ENCODE peak calls at places on chromosomes 11 and 22, in five cellular contexts. L is stimulated activated naive CD4-positive, alpha-beta T cell; F is stimulated activated CD4-positive, alpha-beta T cell treated with anti-CD3 and anti-CD28 coated beads, TNF-alpha, amount 100 ng/mL, for 24 hours; G is non-pigmented ciliary epithelial cell; M is NCI-H460. T is an unnamed sample.

GRCh38 chr11:9662273-9662672 is 1.6 kb upstream of the SWAP70 start:
- DNase-seq in L (no peak), F (no peak), G (no peak), M (no peak), T (no peak)

GRCh38 chr11:11074686-11075370 is 217.0 kb upstream of the ZBED5 start:
- DNase-seq in L (no peak), F (no peak), G (no peak), M (no peak), T (no peak)

GRCh38 chr11:28110108-28110838 is 2.1 kb downstream of the METTL15 start:
- DNase-seq in L (peak), F (peak), G (no peak), M (peak), T (peak)

GRCh38 chr11:6876325-6876724 is at the start of gene OR10A4:
- DNase-seq in L (no peak), F (no peak), G (no peak), M (no peak), T (no peak)

GRCh38 chr11:119702261-119702591 is 26.8 kb downstream of the NECTIN1 start:
- DNase-seq in L (no peak), F (no peak), G (no peak), M (no peak), T (no peak)

GRCh38 chr22:49954991-49955580 is 5.5 kb upstream of the PIM3 start:
- DNase-seq in L (no peak), F (no peak), G (no peak), M (no peak), T (no peak)

GRCh38 chr11:119592642-119593041 is 136.4 kb downstream of the NECTIN1 start:
- DNase-seq in L (no peak), F (no peak), G (no peak), M (no peak), T (no peak)

GRCh38 chr22:47154621-47155081 is 392.2 kb downstream of the TBC1D22A start:
- DNase-seq in L (no peak), F (no peak), G (no peak), M (no peak), T (peak)

GRCh38 chr22:20010307-20011122 is 6.1 kb downstream of the ARVCF start:
- DNase-seq in L (no peak), F (no peak), G (no peak), M (no peak), T (no peak)

GRCh38 chr11:36056160-36056751 is 112.4 kb downstream of the LDLRAD3 start:
- DNase-seq in L (no peak), F (no peak), G (no peak), M (peak), T (no peak)

GRCh38 chr11:31412946-31413345 is 43.3 kb downstream of the DNAJC24 start:
- DNase-seq in L (no peak), F (no peak), G (no peak), M (no peak), T (peak)

GRCh38 chr22:36571991-36572390 is 43.0 kb upstream of the EIF3D start:
- DNase-seq in L (no peak), F (no peak), G (no peak), M (no peak), T (no peak)

GRCh38 chr22:47284822-47285221 is 522.4 kb downstream of the TBC1D22A start:
- DNase-seq in L (no peak), F (no peak), G (no peak), M (no peak), T (no peak)

GRCh38 chr11:3840289-3840869 is 380 bp downstream of the RHOG start:
- DNase-seq in L (peak), F (no peak), G (no peak), M (no peak), T (no peak)

GRCh38 chr11:125448136-125448535 is 47.9 kb downstream of the FEZ1 start:
- DNase-seq in L (no peak), F (no peak), G (no peak), M (no peak), T (peak)

GRCh38 chr22:45972091-45972867 is 4.7 kb downstream of the WNT7B start:
- DNase-seq in L (no peak), F (no peak), G (no peak), M (no peak), T (no peak)

GRCh38 chr11:3000032-3000961 is 8.2 kb upstream of the NAP1L4 start:
- DNase-seq in L (no peak), F (no peak), G (no peak), M (no peak), T (peak)

GRCh38 chr11:117585631-117586030 is 211.4 kb downstream of the DSCAML1 start:
- DNase-seq in L (no peak), F (no peak), G (no peak), M (no peak), T (no peak)

GRCh38 chr22:35043932-35044319 is 22.0 kb upstream of the ISX start:
- DNase-seq in L (no peak), F (no peak), G (no peak), M (no peak), T (no peak)

GRCh38 chr11:109547356-109548027 is 125.5 kb downstream of the C11orf87 start:
- DNase-seq in L (no peak), F (no peak), G (peak), M (peak), T (peak)

GRCh38 chr22:36221799-36222751 is 17.3 kb downstream of the APOL2 start:
- DNase-seq in L (peak), F (no peak), G (no peak), M (peak), T (no peak)

GRCh38 chr11:72758304-72758689 is 6.1 kb upstream of the ARAP1 start:
- DNase-seq in L (no peak), F (no peak), G (peak), M (no peak), T (peak)

GRCh38 chr11:124839051-124839971 is 25.9 kb upstream of the ROBO3 start:
- DNase-seq in L (no peak), F (no peak), G (no peak), M (no peak), T (no peak)

GRCh38 chr11:31323145-31323544 is 46.4 kb downstream of the DCDC1 start:
- DNase-seq in L (no peak), F (no peak), G (no peak), M (no peak), T (no peak)

GRCh38 chr11:67615455-67616430 is 9.0 kb downstream of the NDUFV1 start:
- DNase-seq in L (peak), F (no peak), G (no peak), M (peak), T (no peak)

GRCh38 chr11:69166186-69167115 is 10.7 kb downstream of the SMIM38 start:
- DNase-seq in L (no peak), F (peak), G (peak), M (peak), T (peak)

GRCh38 chr11:122748968-122749687 is 89.2 kb upstream of the CRTAM start:
- DNase-seq in L (no peak), F (peak), G (peak), M (no peak), T (peak)

GRCh38 chr22:46087816-46088277 is 62.5 kb upstream of the PPARA start:
- DNase-seq in L (no peak), F (no peak), G (no peak), M (no peak), T (peak)

GRCh38 chr11:130475426-130476053 is 27.1 kb downstream of the ADAMTS15 start:
- DNase-seq in L (no peak), F (no peak), G (no peak), M (no peak), T (no peak)

GRCh38 chr11:134728186-134728585 is 316.1 kb upstream of the B3GAT1 start:
- DNase-seq in L (no peak), F (no peak), G (no peak), M (no peak), T (no peak)

GRCh38 chr22:43436536-43437267 is 24.9 kb downstream of the MPPED1 start:
- DNase-seq in L (no peak), F (no peak), G (no peak), M (no peak), T (no peak)

GRCh38 chr11:107859459-107860239 is 1.1 kb upstream of the SLC35F2 start:
- DNase-seq in L (no peak), F (no peak), G (no peak), M (peak), T (no peak)

GRCh38 chr11:69912911-69913451 is 93.8 kb upstream of the FGF3 start:
- DNase-seq in L (no peak), F (no peak), G (no peak), M (peak), T (no peak)

GRCh38 chr22:41638124-41638523 is 17.0 kb downstream of the XRCC6 start:
- DNase-seq in L (no peak), F (no peak), G (no peak), M (no peak), T (no peak)

GRCh38 chr11:32960553-32961164 is 55.0 kb upstream of the DEPDC7 start:
- DNase-seq in L (no peak), F (no peak), G (peak), M (peak), T (peak)

GRCh38 chr11:118961591-118961990 is 5.5 kb downstream of the UPK2 start:
- DNase-seq in L (no peak), F (no peak), G (no peak), M (no peak), T (no peak)

GRCh38 chr11:124101722-124102121 is 13.5 kb upstream of the VWA5A start:
- DNase-seq in L (no peak), F (no peak), G (no peak), M (no peak), T (no peak)